ENCODE peak calls at places on chromosome 13, in six cellular contexts. One of them, this sample, is unnamed.

GRCh38 chr13:33015791-33016323 is 366 bp upstream of the KL start:
- DNase-seq in Peyer's patch: peak
- DNase-seq in OCI-LY7: no peak
- DNase-seq in AG04449: no peak
- DNase-seq in psoas muscle: no peak
- DNase-seq in lower lobe of right lung: peak
- DNase-seq in this sample: no peak

GRCh38 chr13:40488869-40489391 is 177.5 kb downstream of the FOXO1 start:
- DNase-seq in Peyer's patch: no peak
- DNase-seq in OCI-LY7: no peak
- DNase-seq in AG04449: no peak
- DNase-seq in psoas muscle: no peak
- DNase-seq in lower lobe of right lung: no peak
- DNase-seq in this sample: no peak

GRCh38 chr13:112692104-112692503 is 2.3 kb downstream of the ATP11A start:
- DNase-seq in Peyer's patch: no peak
- DNase-seq in OCI-LY7: no peak
- DNase-seq in AG04449: no peak
- DNase-seq in psoas muscle: no peak
- DNase-seq in lower lobe of right lung: no peak
- DNase-seq in this sample: no peak

GRCh38 chr13:109645831-109646230 is 140.6 kb downstream of the IRS2 start:
- DNase-seq in Peyer's patch: no peak
- DNase-seq in OCI-LY7: no peak
- DNase-seq in AG04449: no peak
- DNase-seq in psoas muscle: no peak
- DNase-seq in lower lobe of right lung: no peak
- DNase-seq in this sample: no peak

GRCh38 chr13:67136157-67136556 is 94.0 kb downstream of the PCDH9 start:
- DNase-seq in Peyer's patch: no peak
- DNase-seq in OCI-LY7: no peak
- DNase-seq in AG04449: no peak
- DNase-seq in psoas muscle: no peak
- DNase-seq in lower lobe of right lung: no peak
- DNase-seq in this sample: no peak

GRCh38 chr13:27793377-27794074 is 1.2 kb downstream of the GSX1 start:
- DNase-seq in Peyer's patch: no peak
- DNase-seq in OCI-LY7: no peak
- DNase-seq in AG04449: no peak
- DNase-seq in psoas muscle: no peak
- DNase-seq in lower lobe of right lung: no peak
- DNase-seq in this sample: no peak

GRCh38 chr13:33145667-33146066 is 129.4 kb downstream of the KL start:
- DNase-seq in Peyer's patch: no peak
- DNase-seq in OCI-LY7: no peak
- DNase-seq in AG04449: no peak
- DNase-seq in psoas muscle: no peak
- DNase-seq in lower lobe of right lung: no peak
- DNase-seq in this sample: no peak

GRCh38 chr13:101267656-101268055 is 148.7 kb downstream of the NALCN start:
- DNase-seq in Peyer's patch: no peak
- DNase-seq in OCI-LY7: no peak
- DNase-seq in AG04449: no peak
- DNase-seq in psoas muscle: peak
- DNase-seq in lower lobe of right lung: no peak
- DNase-seq in this sample: no peak

GRCh38 chr13:96473463-96474157 is 383.7 kb downstream of the HS6ST3 start:
- DNase-seq in Peyer's patch: no peak
- DNase-seq in OCI-LY7: no peak
- DNase-seq in AG04449: no peak
- DNase-seq in psoas muscle: no peak
- DNase-seq in lower lobe of right lung: no peak
- DNase-seq in this sample: no peak

GRCh38 chr13:41622545-41623429 is 165.4 kb downstream of the RGCC start:
- DNase-seq in Peyer's patch: no peak
- DNase-seq in OCI-LY7: peak
- DNase-seq in AG04449: no peak
- DNase-seq in psoas muscle: no peak
- DNase-seq in lower lobe of right lung: no peak
- DNase-seq in this sample: peak

GRCh38 chr13:66665991-66666390 is 564.1 kb downstream of the PCDH9 start:
- DNase-seq in Peyer's patch: no peak
- DNase-seq in OCI-LY7: no peak
- DNase-seq in AG04449: peak
- DNase-seq in psoas muscle: peak
- DNase-seq in lower lobe of right lung: no peak
- DNase-seq in this sample: no peak

GRCh38 chr13:80881495-80882482 is 540.9 kb upstream of the SPRY2 start:
- DNase-seq in Peyer's patch: no peak
- DNase-seq in OCI-LY7: no peak
- DNase-seq in AG04449: no peak
- DNase-seq in psoas muscle: no peak
- DNase-seq in lower lobe of right lung: no peak
- DNase-seq in this sample: no peak

GRCh38 chr13:39505151-39505550 is 97.8 kb downstream of the LHFPL6 start:
- DNase-seq in Peyer's patch: no peak
- DNase-seq in OCI-LY7: no peak
- DNase-seq in AG04449: no peak
- DNase-seq in psoas muscle: no peak
- DNase-seq in lower lobe of right lung: no peak
- DNase-seq in this sample: no peak

GRCh38 chr13:90760639-90761038 is 586.8 kb upstream of the MIR17HG start:
- DNase-seq in Peyer's patch: no peak
- DNase-seq in OCI-LY7: no peak
- DNase-seq in AG04449: no peak
- DNase-seq in psoas muscle: no peak
- DNase-seq in lower lobe of right lung: no peak
- DNase-seq in this sample: no peak

GRCh38 chr13:40589285-40590109 is 76.9 kb downstream of the FOXO1 start:
- DNase-seq in Peyer's patch: peak
- DNase-seq in OCI-LY7: peak
- DNase-seq in AG04449: no peak
- DNase-seq in psoas muscle: peak
- DNase-seq in lower lobe of right lung: no peak
- DNase-seq in this sample: no peak

GRCh38 chr13:107716741-107717140 is 498.6 kb downstream of the LIG4 start:
- DNase-seq in Peyer's patch: no peak
- DNase-seq in OCI-LY7: no peak
- DNase-seq in AG04449: no peak
- DNase-seq in psoas muscle: no peak
- DNase-seq in lower lobe of right lung: no peak
- DNase-seq in this sample: no peak

GRCh38 chr13:103523853-103524252 is 457.6 kb upstream of the SLC10A2 start:
- DNase-seq in Peyer's patch: no peak
- DNase-seq in OCI-LY7: no peak
- DNase-seq in AG04449: no peak
- DNase-seq in psoas muscle: no peak
- DNase-seq in lower lobe of right lung: no peak
- DNase-seq in this sample: no peak

GRCh38 chr13:101941095-101941777 is 460.6 kb downstream of the FGF14 start:
- DNase-seq in Peyer's patch: no peak
- DNase-seq in OCI-LY7: no peak
- DNase-seq in AG04449: no peak
- DNase-seq in psoas muscle: no peak
- DNase-seq in lower lobe of right lung: no peak
- DNase-seq in this sample: no peak

GRCh38 chr13:97223711-97224461 is 1.8 kb downstream of the MBNL2 start:
- DNase-seq in Peyer's patch: peak
- DNase-seq in OCI-LY7: peak
- DNase-seq in AG04449: peak
- DNase-seq in psoas muscle: no peak
- DNase-seq in lower lobe of right lung: no peak
- DNase-seq in this sample: peak

GRCh38 chr13:97359181-97360057 is 74.5 kb upstream of the RAP2A start:
- DNase-seq in Peyer's patch: peak
- DNase-seq in OCI-LY7: peak
- DNase-seq in AG04449: no peak
- DNase-seq in psoas muscle: no peak
- DNase-seq in lower lobe of right lung: no peak
- DNase-seq in this sample: peak

GRCh38 chr13:25581351-25581750 is 209.6 kb downstream of the ATP8A2 start:
- DNase-seq in Peyer's patch: no peak
- DNase-seq in OCI-LY7: no peak
- DNase-seq in AG04449: no peak
- DNase-seq in psoas muscle: no peak
- DNase-seq in lower lobe of right lung: no peak
- DNase-seq in this sample: no peak

GRCh38 chr13:111344471-111345191 is 24.2 kb downstream of the TEX29 start:
- DNase-seq in Peyer's patch: no peak
- DNase-seq in OCI-LY7: no peak
- DNase-seq in AG04449: peak
- DNase-seq in psoas muscle: peak
- DNase-seq in lower lobe of right lung: peak
- DNase-seq in this sample: no peak

GRCh38 chr13:108944760-108945159 is 315.3 kb downstream of the MYO16 start:
- DNase-seq in Peyer's patch: no peak
- DNase-seq in OCI-LY7: no peak
- DNase-seq in AG04449: no peak
- DNase-seq in psoas muscle: no peak
- DNase-seq in lower lobe of right lung: no peak
- DNase-seq in this sample: no peak

GRCh38 chr13:51643882-51644281 is 59.6 kb downstream of the WDFY2 start:
- DNase-seq in Peyer's patch: no peak
- DNase-seq in OCI-LY7: no peak
- DNase-seq in AG04449: peak
- DNase-seq in psoas muscle: no peak
- DNase-seq in lower lobe of right lung: no peak
- DNase-seq in this sample: no peak

GRCh38 chr13:42645717-42646116 is 71.8 kb downstream of the TNFSF11 start:
- DNase-seq in Peyer's patch: no peak
- DNase-seq in OCI-LY7: no peak
- DNase-seq in AG04449: no peak
- DNase-seq in psoas muscle: no peak
- DNase-seq in lower lobe of right lung: no peak
- DNase-seq in this sample: no peak

GRCh38 chr13:37510441-37510840 is 88.1 kb downstream of the POSTN start:
- DNase-seq in Peyer's patch: no peak
- DNase-seq in OCI-LY7: no peak
- DNase-seq in AG04449: no peak
- DNase-seq in psoas muscle: no peak
- DNase-seq in lower lobe of right lung: no peak
- DNase-seq in this sample: no peak

GRCh38 chr13:71483733-71484132 is 383.3 kb downstream of the DACH1 start:
- DNase-seq in Peyer's patch: no peak
- DNase-seq in OCI-LY7: no peak
- DNase-seq in AG04449: no peak
- DNase-seq in psoas muscle: no peak
- DNase-seq in lower lobe of right lung: no peak
- DNase-seq in this sample: no peak

DNA sequence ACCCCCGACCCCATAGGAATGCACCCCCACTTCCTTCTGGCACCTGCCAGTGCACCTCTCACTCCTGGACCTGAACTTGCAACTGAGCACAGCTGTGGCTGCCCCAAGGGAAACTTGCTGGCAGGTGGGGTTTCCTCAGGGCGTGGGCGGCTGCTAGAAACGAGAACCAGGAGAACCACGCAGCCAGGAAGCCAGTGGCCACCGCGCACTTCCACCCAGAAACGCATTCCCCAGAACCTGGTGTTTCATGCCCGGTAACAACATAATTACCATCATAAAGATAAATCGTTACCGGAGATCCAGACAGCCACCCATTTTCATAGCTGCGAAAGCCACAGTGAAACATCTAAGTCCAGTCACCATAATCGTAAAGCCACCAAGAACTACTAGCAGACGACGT is 75.2 kb upstream of the C13orf46 start:
- DNase-seq in Peyer's patch: peak
- DNase-seq in OCI-LY7: peak
- DNase-seq in AG04449: no peak
- DNase-seq in psoas muscle: no peak
- DNase-seq in lower lobe of right lung: peak
- DNase-seq in this sample: no peak
- H3K4me3 ChIP-seq in Peyer's patch: peak
- H3K4me3 ChIP-seq in OCI-LY7: peak
- H3K4me3 ChIP-seq in AG04449: no peak
- H3K4me3 ChIP-seq in psoas muscle: no peak
- H3K4me3 ChIP-seq in lower lobe of right lung: peak
- H3K4me3 ChIP-seq in this sample: no peak

GRCh38 chr13:20714563-20715339 is 11.3 kb downstream of the IL17D start:
- DNase-seq in Peyer's patch: no peak
- DNase-seq in OCI-LY7: no peak
- DNase-seq in AG04449: no peak
- DNase-seq in psoas muscle: peak
- DNase-seq in lower lobe of right lung: no peak
- DNase-seq in this sample: no peak

GRCh38 chr13:20714161-20714560 is 10.7 kb downstream of the IL17D start:
- DNase-seq in Peyer's patch: no peak
- DNase-seq in OCI-LY7: no peak
- DNase-seq in AG04449: no peak
- DNase-seq in psoas muscle: no peak
- DNase-seq in lower lobe of right lung: no peak
- DNase-seq in this sample: no peak

GRCh38 chr13:20711301-20712044 is 8.0 kb downstream of the IL17D start:
- DNase-seq in Peyer's patch: no peak
- DNase-seq in OCI-LY7: no peak
- DNase-seq in AG04449: no peak
- DNase-seq in psoas muscle: no peak
- DNase-seq in lower lobe of right lung: no peak
- DNase-seq in this sample: no peak

GRCh38 chr13:20713751-20714150 is 10.3 kb downstream of the IL17D start:
- DNase-seq in Peyer's patch: no peak
- DNase-seq in OCI-LY7: no peak
- DNase-seq in AG04449: no peak
- DNase-seq in psoas muscle: peak
- DNase-seq in lower lobe of right lung: no peak
- DNase-seq in this sample: no peak

GRCh38 chr13:20713014-20713376 is 9.5 kb downstream of the IL17D start:
- DNase-seq in Peyer's patch: no peak
- DNase-seq in OCI-LY7: no peak
- DNase-seq in AG04449: no peak
- DNase-seq in psoas muscle: no peak
- DNase-seq in lower lobe of right lung: no peak
- DNase-seq in this sample: no peak
- H3K4me3 ChIP-seq in Peyer's patch: no peak
- H3K4me3 ChIP-seq in OCI-LY7: no peak
- H3K4me3 ChIP-seq in AG04449: no peak
- H3K4me3 ChIP-seq in psoas muscle: peak
- H3K4me3 ChIP-seq in lower lobe of right lung: peak
- H3K4me3 ChIP-seq in this sample: no peak

GRCh38 chr13:24184265-24184841 is 23.8 kb downstream of the SPATA13 start:
- DNase-seq in Peyer's patch: no peak
- DNase-seq in OCI-LY7: no peak
- DNase-seq in AG04449: no peak
- DNase-seq in psoas muscle: no peak
- DNase-seq in lower lobe of right lung: no peak
- DNase-seq in this sample: no peak
- H3K4me3 ChIP-seq in Peyer's patch: no peak
- H3K4me3 ChIP-seq in OCI-LY7: no peak
- H3K4me3 ChIP-seq in AG04449: no peak
- H3K4me3 ChIP-seq in psoas muscle: no peak
- H3K4me3 ChIP-seq in lower lobe of right lung: no peak
- H3K4me3 ChIP-seq in this sample: no peak

GRCh38 chr13:49443327-49443688 is 556 bp downstream of the CAB39L start:
- DNase-seq in Peyer's patch: no peak
- DNase-seq in OCI-LY7: peak
- DNase-seq in AG04449: no peak
- DNase-seq in psoas muscle: no peak
- DNase-seq in lower lobe of right lung: no peak
- DNase-seq in this sample: no peak
- H3K4me3 ChIP-seq in Peyer's patch: peak
- H3K4me3 ChIP-seq in OCI-LY7: peak
- H3K4me3 ChIP-seq in AG04449: peak
- H3K4me3 ChIP-seq in psoas muscle: peak
- H3K4me3 ChIP-seq in lower lobe of right lung: peak
- H3K4me3 ChIP-seq in this sample: peak

This sample was measured in Jurkat, Clone E6-1.